ENCODE peak calls at places on chromosomes 5 and 9, in eight cellular contexts. Y, V, N, T, W, D, S and K are unnamed samples.
A peak's percentile ranks its signal among the peaks of the same experiment; 100 is the strongest.

GRCh38 chr9:10366171-10366779 is 246.5 kb downstream of the PTPRD start:
- DNase-seq in Y (peak; percentile 67), V (peak; percentile 4), N (no peak), T (no peak), W (peak; percentile 66), D (no peak), S (peak; percentile 39), K (no peak)

GRCh38 chr9:95137587-95138145 is 179.8 kb downstream of the FANCC start:
- DNase-seq in Y (no peak), V (no peak), N (no peak), T (no peak), W (no peak), D (no peak), S (no peak), K (no peak)

GRCh38 chr9:108618906-108619550 is 236.8 kb downstream of the ACTL7B start:
- DNase-seq in Y (no peak), V (no peak), N (no peak), T (no peak), W (no peak), D (no peak), S (no peak), K (no peak)

GRCh38 chr5:132677191-132677590 is 3.4 kb downstream of the IL4 start:
- DNase-seq in Y (peak; percentile 31), V (no peak), N (peak; percentile 71), T (peak; percentile 39), W (peak; percentile 88), D (peak; percentile 14), S (peak; percentile 21), K (no peak)

GRCh38 chr9:70551391-70551790 is 136.9 kb upstream of the KLF9 start:
- DNase-seq in Y (no peak), V (no peak), N (no peak), T (no peak), W (no peak), D (no peak), S (no peak), K (no peak)

GRCh38 chr9:86854898-86855523 is 92.3 kb downstream of the GAS1 start:
- DNase-seq in Y (peak; percentile 95), V (no peak), N (peak; percentile 95), T (no peak), W (peak; percentile 18), D (peak; percentile 84), S (peak; percentile 46), K (no peak)

GRCh38 chr5:115549154-115549553 is 4.6 kb upstream of the FEM1C start:
- DNase-seq in Y (peak; percentile 93), V (no peak), N (no peak), T (no peak), W (peak; percentile 28), D (no peak), S (peak; percentile 34), K (no peak)

GRCh38 chr9:98091735-98092632 is 27.0 kb downstream of the TRIM14 start:
- DNase-seq in Y (peak; percentile 79), V (no peak), N (no peak), T (no peak), W (no peak), D (no peak), S (no peak), K (no peak)

GRCh38 chr9:83355024-83355444 is 183.2 kb downstream of the FRMD3 start:
- DNase-seq in Y (no peak), V (peak; percentile 64), N (peak; percentile 12), T (no peak), W (no peak), D (no peak), S (no peak), K (no peak)

GRCh38 chr5:158175664-158176507 is 316.9 kb upstream of the CLINT1 start:
- DNase-seq in Y (no peak), V (peak; percentile 10), N (no peak), T (no peak), W (peak; percentile 87), D (peak; percentile 16), S (no peak), K (no peak)

GRCh38 chr5:54738118-54738972 is 220.8 kb downstream of the SNX18 start:
- DNase-seq in Y (no peak), V (peak; percentile 60), N (no peak), T (peak; percentile 79), W (peak; percentile 57), D (peak; percentile 58), S (no peak), K (no peak)

GRCh38 chr9:113674436-113674835 is 201.7 kb upstream of the ZNF618 start:
- DNase-seq in Y (no peak), V (no peak), N (peak; percentile 36), T (no peak), W (peak; percentile 64), D (no peak), S (no peak), K (no peak)

GRCh38 chr5:107820339-107820880 is 149.7 kb upstream of the EFNA5 start:
- DNase-seq in Y (no peak), V (no peak), N (no peak), T (no peak), W (no peak), D (no peak), S (no peak), K (no peak)

GRCh38 chr5:76332620-76333170 is 70.4 kb upstream of the IQGAP2 start:
- DNase-seq in Y (no peak), V (no peak), N (no peak), T (no peak), W (no peak), D (no peak), S (no peak), K (no peak)

GRCh38 chr5:92908952-92909351 is 672.1 kb downstream of the NR2F1-AS1 start:
- DNase-seq in Y (no peak), V (no peak), N (no peak), T (no peak), W (no peak), D (no peak), S (no peak), K (no peak)

GRCh38 chr5:159022178-159022556 is 77.5 kb downstream of the EBF1 start:
- DNase-seq in Y (no peak), V (peak; percentile 67), N (no peak), T (peak; percentile 39), W (no peak), D (peak; percentile 8), S (no peak), K (no peak)

GRCh38 chr9:84216151-84216550 is 124.4 kb downstream of the SLC28A3 start:
- DNase-seq in Y (no peak), V (no peak), N (no peak), T (no peak), W (no peak), D (no peak), S (no peak), K (no peak)

GRCh38 chr5:174259691-174260420 is 214.3 kb downstream of the NSG2 start:
- DNase-seq in Y (no peak), V (no peak), N (no peak), T (no peak), W (no peak), D (no peak), S (no peak), K (no peak)

GRCh38 chr5:55241756-55242155 is 8.3 kb upstream of the CCNO start:
- DNase-seq in Y (peak; percentile 22), V (no peak), N (no peak), T (no peak), W (no peak), D (peak; percentile 56), S (no peak), K (no peak)

DNA sequence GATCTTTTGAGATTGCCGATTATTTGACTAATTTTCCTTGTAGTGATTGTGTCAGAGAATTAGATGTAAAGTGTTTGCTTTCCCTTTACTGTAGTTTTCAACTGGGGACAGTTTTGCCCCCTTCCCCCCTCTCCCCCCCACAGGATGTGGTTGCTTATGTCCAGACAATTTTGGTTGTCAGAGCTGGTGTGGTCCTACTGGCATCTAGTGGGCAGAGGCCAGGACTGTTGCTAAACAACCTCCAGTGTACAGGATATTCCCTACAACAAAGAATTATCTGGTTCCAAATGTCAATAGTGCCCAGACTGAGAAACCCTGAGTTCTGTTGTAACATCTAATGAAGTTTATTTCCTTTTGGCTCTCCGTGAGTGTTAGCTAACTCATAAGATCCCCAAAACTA is 20.0 kb downstream of the TMEFF1 start:
- DNase-seq in Y (no peak), V (no peak), N (peak; percentile 26), T (no peak), W (peak; percentile 8), D (no peak), S (no peak), K (no peak)
- TF ChIP-seq CTCF in Y (no peak), V (peak; percentile 28), N (peak; percentile 19), T (peak; percentile 31), W (peak; percentile 16), D (no peak), S (no peak), K (no peak)

GRCh38 chr9:134364391-134365114 is 38.3 kb downstream of the RXRA start:
- DNase-seq in Y (no peak), V (no peak), N (no peak), T (no peak), W (no peak), D (no peak), S (no peak), K (no peak)
- TF ChIP-seq CTCF in Y (peak; percentile 26), V (peak; percentile 21), N (no peak), T (peak; percentile 12), W (peak; percentile 19), D (no peak), S (no peak), K (no peak)

GRCh38 chr5:58481066-58481676 is 10.1 kb upstream of the GAPT start:
- DNase-seq in Y (no peak), V (no peak), N (no peak), T (no peak), W (no peak), D (no peak), S (no peak), K (no peak)

GRCh38 chr5:58482536-58482935 is 8.7 kb upstream of the GAPT start:
- DNase-seq in Y (no peak), V (no peak), N (no peak), T (no peak), W (no peak), D (no peak), S (no peak), K (no peak)

GRCh38 chr5:58475404-58475803 is 15.5 kb upstream of the PLK2 start:
- DNase-seq in Y (no peak), V (no peak), N (no peak), T (no peak), W (no peak), D (no peak), S (no peak), K (no peak)

GRCh38 chr5:58481828-58482227 is 9.4 kb upstream of the GAPT start:
- DNase-seq in Y (no peak), V (no peak), N (no peak), T (no peak), W (no peak), D (no peak), S (no peak), K (no peak)

DNA sequence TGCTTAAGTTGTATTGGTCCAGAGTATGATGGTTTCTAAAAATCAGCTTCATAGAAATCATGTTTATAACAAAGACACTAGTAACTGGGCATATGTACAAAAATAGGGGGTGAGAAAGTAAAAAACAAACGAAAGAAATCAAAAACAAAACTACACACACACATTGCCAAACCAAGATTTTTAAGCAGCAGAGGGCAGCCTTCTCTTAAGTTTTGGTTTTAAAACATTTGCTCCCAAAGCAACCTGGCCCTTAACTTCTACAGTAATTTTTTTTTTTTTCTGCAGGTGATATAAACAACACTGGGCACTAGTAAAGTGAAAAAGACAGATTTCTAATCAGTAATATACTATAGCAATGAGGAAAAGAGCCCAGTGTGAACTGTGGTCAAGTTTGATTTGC is 13.5 kb upstream of the GAPT start:
- DNase-seq in Y (peak; percentile 37), V (no peak), N (no peak), T (no peak), W (no peak), D (no peak), S (no peak), K (no peak)
- TF ChIP-seq CTCF in Y (peak; percentile 51), V (no peak), N (no peak), T (no peak), W (peak; percentile 40), D (peak; percentile 20), S (peak; percentile 28), K (no peak)

GRCh38 chr5:9313751-9314150 is 232.1 kb downstream of the SEMA5A start:
- DNase-seq in Y (peak; percentile 44), V (no peak), N (no peak), T (no peak), W (no peak), D (no peak), S (no peak), K (no peak)
- TF ChIP-seq CTCF in Y (peak; percentile 71), V (no peak), N (no peak), T (no peak), W (peak; percentile 38), D (no peak), S (no peak), K (no peak)